ENCODE peak calls at places on chromosome 21, in eight cellular contexts. One of them, this sample, is unnamed.

GRCh38 chr21:45973475-45974072 is 8.0 kb upstream of the COL6A1 start:
- DNase-seq in EL: peak
- DNase-seq in BE2C: peak
- DNase-seq in activated naive CD8-positive, alpha-beta T cell treated with anti-CD3 and anti-CD28 coated beads for 36 hours: peak
- DNase-seq in stimulated activated naive CD8-positive, alpha-beta T cell treated with anti-CD3 and anti-CD28 coated beads, Interleukin-15, Interleukin-2, amounts not matched to agents 100 U/mL and 50 U/mL, for 24 hours: peak
- DNase-seq in HFFc6: peak
- DNase-seq in type B pancreatic cell: no peak
- DNase-seq in HS-5: peak
- DNase-seq in this sample: peak

GRCh38 chr21:35509004-35509704 is 460.1 kb upstream of the RUNX1 start:
- DNase-seq in EL: no peak
- DNase-seq in BE2C: no peak
- DNase-seq in activated naive CD8-positive, alpha-beta T cell treated with anti-CD3 and anti-CD28 coated beads for 36 hours: no peak
- DNase-seq in stimulated activated naive CD8-positive, alpha-beta T cell treated with anti-CD3 and anti-CD28 coated beads, Interleukin-15, Interleukin-2, amounts not matched to agents 100 U/mL and 50 U/mL, for 24 hours: no peak
- DNase-seq in HFFc6: no peak
- DNase-seq in type B pancreatic cell: no peak
- DNase-seq in HS-5: no peak
- DNase-seq in this sample: no peak

GRCh38 chr21:37119421-37120218 is 46.6 kb downstream of the TTC3 start:
- DNase-seq in EL: no peak
- DNase-seq in BE2C: no peak
- DNase-seq in activated naive CD8-positive, alpha-beta T cell treated with anti-CD3 and anti-CD28 coated beads for 36 hours: peak
- DNase-seq in stimulated activated naive CD8-positive, alpha-beta T cell treated with anti-CD3 and anti-CD28 coated beads, Interleukin-15, Interleukin-2, amounts not matched to agents 100 U/mL and 50 U/mL, for 24 hours: no peak
- DNase-seq in HFFc6: no peak
- DNase-seq in type B pancreatic cell: no peak
- DNase-seq in HS-5: no peak
- DNase-seq in this sample: no peak

GRCh38 chr21:16588433-16588860 is 858.7 kb downstream of the USP25 start:
- DNase-seq in EL: peak
- DNase-seq in BE2C: peak
- DNase-seq in activated naive CD8-positive, alpha-beta T cell treated with anti-CD3 and anti-CD28 coated beads for 36 hours: no peak
- DNase-seq in stimulated activated naive CD8-positive, alpha-beta T cell treated with anti-CD3 and anti-CD28 coated beads, Interleukin-15, Interleukin-2, amounts not matched to agents 100 U/mL and 50 U/mL, for 24 hours: no peak
- DNase-seq in HFFc6: peak
- DNase-seq in type B pancreatic cell: peak
- DNase-seq in HS-5: no peak
- DNase-seq in this sample: peak

GRCh38 chr21:38958940-38959685 is 153.4 kb downstream of the ETS2 start:
- DNase-seq in EL: peak
- DNase-seq in BE2C: no peak
- DNase-seq in activated naive CD8-positive, alpha-beta T cell treated with anti-CD3 and anti-CD28 coated beads for 36 hours: no peak
- DNase-seq in stimulated activated naive CD8-positive, alpha-beta T cell treated with anti-CD3 and anti-CD28 coated beads, Interleukin-15, Interleukin-2, amounts not matched to agents 100 U/mL and 50 U/mL, for 24 hours: no peak
- DNase-seq in HFFc6: peak
- DNase-seq in type B pancreatic cell: no peak
- DNase-seq in HS-5: peak
- DNase-seq in this sample: peak

GRCh38 chr21:46645840-46646239 is 10.4 kb downstream of the PRMT2 start:
- DNase-seq in EL: no peak
- DNase-seq in BE2C: no peak
- DNase-seq in activated naive CD8-positive, alpha-beta T cell treated with anti-CD3 and anti-CD28 coated beads for 36 hours: no peak
- DNase-seq in stimulated activated naive CD8-positive, alpha-beta T cell treated with anti-CD3 and anti-CD28 coated beads, Interleukin-15, Interleukin-2, amounts not matched to agents 100 U/mL and 50 U/mL, for 24 hours: no peak
- DNase-seq in HFFc6: no peak
- DNase-seq in type B pancreatic cell: no peak
- DNase-seq in HS-5: no peak
- DNase-seq in this sample: no peak

GRCh38 chr21:39562791-39563770 is 49.7 kb upstream of the B3GALT5 start:
- DNase-seq in EL: no peak
- DNase-seq in BE2C: no peak
- DNase-seq in activated naive CD8-positive, alpha-beta T cell treated with anti-CD3 and anti-CD28 coated beads for 36 hours: no peak
- DNase-seq in stimulated activated naive CD8-positive, alpha-beta T cell treated with anti-CD3 and anti-CD28 coated beads, Interleukin-15, Interleukin-2, amounts not matched to agents 100 U/mL and 50 U/mL, for 24 hours: no peak
- DNase-seq in HFFc6: no peak
- DNase-seq in type B pancreatic cell: no peak
- DNase-seq in HS-5: no peak
- DNase-seq in this sample: no peak

GRCh38 chr21:45766501-45766900 is 123.0 kb downstream of the PCBP3 start:
- DNase-seq in EL: no peak
- DNase-seq in BE2C: no peak
- DNase-seq in activated naive CD8-positive, alpha-beta T cell treated with anti-CD3 and anti-CD28 coated beads for 36 hours: no peak
- DNase-seq in stimulated activated naive CD8-positive, alpha-beta T cell treated with anti-CD3 and anti-CD28 coated beads, Interleukin-15, Interleukin-2, amounts not matched to agents 100 U/mL and 50 U/mL, for 24 hours: no peak
- DNase-seq in HFFc6: no peak
- DNase-seq in type B pancreatic cell: no peak
- DNase-seq in HS-5: no peak
- DNase-seq in this sample: no peak

GRCh38 chr21:45534591-45535331 is 7.5 kb downstream of the SLC19A1 start:
- DNase-seq in EL: no peak
- DNase-seq in BE2C: peak
- DNase-seq in activated naive CD8-positive, alpha-beta T cell treated with anti-CD3 and anti-CD28 coated beads for 36 hours: no peak
- DNase-seq in stimulated activated naive CD8-positive, alpha-beta T cell treated with anti-CD3 and anti-CD28 coated beads, Interleukin-15, Interleukin-2, amounts not matched to agents 100 U/mL and 50 U/mL, for 24 hours: no peak
- DNase-seq in HFFc6: no peak
- DNase-seq in type B pancreatic cell: peak
- DNase-seq in HS-5: no peak
- DNase-seq in this sample: no peak

GRCh38 chr21:44872568-44873355 is 728 bp downstream of the PTTG1IP start:
- DNase-seq in EL: peak
- DNase-seq in BE2C: no peak
- DNase-seq in activated naive CD8-positive, alpha-beta T cell treated with anti-CD3 and anti-CD28 coated beads for 36 hours: peak
- DNase-seq in stimulated activated naive CD8-positive, alpha-beta T cell treated with anti-CD3 and anti-CD28 coated beads, Interleukin-15, Interleukin-2, amounts not matched to agents 100 U/mL and 50 U/mL, for 24 hours: peak
- DNase-seq in HFFc6: peak
- DNase-seq in type B pancreatic cell: no peak
- DNase-seq in HS-5: no peak
- DNase-seq in this sample: no peak

GRCh38 chr21:33815153-33815707 is 100.4 kb downstream of the ATP5PO start:
- DNase-seq in EL: no peak
- DNase-seq in BE2C: no peak
- DNase-seq in activated naive CD8-positive, alpha-beta T cell treated with anti-CD3 and anti-CD28 coated beads for 36 hours: no peak
- DNase-seq in stimulated activated naive CD8-positive, alpha-beta T cell treated with anti-CD3 and anti-CD28 coated beads, Interleukin-15, Interleukin-2, amounts not matched to agents 100 U/mL and 50 U/mL, for 24 hours: no peak
- DNase-seq in HFFc6: no peak
- DNase-seq in type B pancreatic cell: no peak
- DNase-seq in HS-5: no peak
- DNase-seq in this sample: no peak

GRCh38 chr21:43712268-43712942 is 6.5 kb upstream of the PDXK start:
- DNase-seq in EL: peak
- DNase-seq in BE2C: no peak
- DNase-seq in activated naive CD8-positive, alpha-beta T cell treated with anti-CD3 and anti-CD28 coated beads for 36 hours: no peak
- DNase-seq in stimulated activated naive CD8-positive, alpha-beta T cell treated with anti-CD3 and anti-CD28 coated beads, Interleukin-15, Interleukin-2, amounts not matched to agents 100 U/mL and 50 U/mL, for 24 hours: no peak
- DNase-seq in HFFc6: peak
- DNase-seq in type B pancreatic cell: no peak
- DNase-seq in HS-5: no peak
- DNase-seq in this sample: peak

GRCh38 chr21:46545911-46546310 is 59.0 kb downstream of the S100B start:
- DNase-seq in EL: no peak
- DNase-seq in BE2C: no peak
- DNase-seq in activated naive CD8-positive, alpha-beta T cell treated with anti-CD3 and anti-CD28 coated beads for 36 hours: no peak
- DNase-seq in stimulated activated naive CD8-positive, alpha-beta T cell treated with anti-CD3 and anti-CD28 coated beads, Interleukin-15, Interleukin-2, amounts not matched to agents 100 U/mL and 50 U/mL, for 24 hours: no peak
- DNase-seq in HFFc6: no peak
- DNase-seq in type B pancreatic cell: no peak
- DNase-seq in HS-5: no peak
- DNase-seq in this sample: no peak

GRCh38 chr21:31731802-31732537 is at the start of gene SCAF4:
- DNase-seq in EL: peak
- DNase-seq in BE2C: peak
- DNase-seq in activated naive CD8-positive, alpha-beta T cell treated with anti-CD3 and anti-CD28 coated beads for 36 hours: peak
- DNase-seq in stimulated activated naive CD8-positive, alpha-beta T cell treated with anti-CD3 and anti-CD28 coated beads, Interleukin-15, Interleukin-2, amounts not matched to agents 100 U/mL and 50 U/mL, for 24 hours: peak
- DNase-seq in HFFc6: peak
- DNase-seq in type B pancreatic cell: peak
- DNase-seq in HS-5: peak
- DNase-seq in this sample: peak

GRCh38 chr21:44576025-44576420 is 2.5 kb downstream of the KRTAP10-4 start:
- DNase-seq in EL: no peak
- DNase-seq in BE2C: no peak
- DNase-seq in activated naive CD8-positive, alpha-beta T cell treated with anti-CD3 and anti-CD28 coated beads for 36 hours: no peak
- DNase-seq in stimulated activated naive CD8-positive, alpha-beta T cell treated with anti-CD3 and anti-CD28 coated beads, Interleukin-15, Interleukin-2, amounts not matched to agents 100 U/mL and 50 U/mL, for 24 hours: no peak
- DNase-seq in HFFc6: no peak
- DNase-seq in type B pancreatic cell: no peak
- DNase-seq in HS-5: no peak
- DNase-seq in this sample: no peak

GRCh38 chr21:17527711-17528110 is 14.9 kb downstream of the CXADR start:
- DNase-seq in EL: no peak
- DNase-seq in BE2C: no peak
- DNase-seq in activated naive CD8-positive, alpha-beta T cell treated with anti-CD3 and anti-CD28 coated beads for 36 hours: no peak
- DNase-seq in stimulated activated naive CD8-positive, alpha-beta T cell treated with anti-CD3 and anti-CD28 coated beads, Interleukin-15, Interleukin-2, amounts not matched to agents 100 U/mL and 50 U/mL, for 24 hours: no peak
- DNase-seq in HFFc6: no peak
- DNase-seq in type B pancreatic cell: no peak
- DNase-seq in HS-5: no peak
- DNase-seq in this sample: no peak

GRCh38 chr21:39071623-39072214 is 111.5 kb downstream of the PSMG1 start:
- DNase-seq in EL: peak
- DNase-seq in BE2C: no peak
- DNase-seq in activated naive CD8-positive, alpha-beta T cell treated with anti-CD3 and anti-CD28 coated beads for 36 hours: no peak
- DNase-seq in stimulated activated naive CD8-positive, alpha-beta T cell treated with anti-CD3 and anti-CD28 coated beads, Interleukin-15, Interleukin-2, amounts not matched to agents 100 U/mL and 50 U/mL, for 24 hours: no peak
- DNase-seq in HFFc6: peak
- DNase-seq in type B pancreatic cell: no peak
- DNase-seq in HS-5: no peak
- DNase-seq in this sample: peak

GRCh38 chr21:42041246-42041645 is 29.9 kb upstream of the UMODL1 start:
- DNase-seq in EL: no peak
- DNase-seq in BE2C: no peak
- DNase-seq in activated naive CD8-positive, alpha-beta T cell treated with anti-CD3 and anti-CD28 coated beads for 36 hours: no peak
- DNase-seq in stimulated activated naive CD8-positive, alpha-beta T cell treated with anti-CD3 and anti-CD28 coated beads, Interleukin-15, Interleukin-2, amounts not matched to agents 100 U/mL and 50 U/mL, for 24 hours: no peak
- DNase-seq in HFFc6: no peak
- DNase-seq in type B pancreatic cell: no peak
- DNase-seq in HS-5: no peak
- DNase-seq in this sample: no peak

GRCh38 chr21:38623552-38623951 is 125.3 kb upstream of the ERG start:
- DNase-seq in EL: no peak
- DNase-seq in BE2C: no peak
- DNase-seq in activated naive CD8-positive, alpha-beta T cell treated with anti-CD3 and anti-CD28 coated beads for 36 hours: no peak
- DNase-seq in stimulated activated naive CD8-positive, alpha-beta T cell treated with anti-CD3 and anti-CD28 coated beads, Interleukin-15, Interleukin-2, amounts not matched to agents 100 U/mL and 50 U/mL, for 24 hours: no peak
- DNase-seq in HFFc6: no peak
- DNase-seq in type B pancreatic cell: no peak
- DNase-seq in HS-5: no peak
- DNase-seq in this sample: no peak

GRCh38 chr21:37580690-37581089 is 214.1 kb downstream of the DYRK1A start:
- DNase-seq in EL: no peak
- DNase-seq in BE2C: no peak
- DNase-seq in activated naive CD8-positive, alpha-beta T cell treated with anti-CD3 and anti-CD28 coated beads for 36 hours: no peak
- DNase-seq in stimulated activated naive CD8-positive, alpha-beta T cell treated with anti-CD3 and anti-CD28 coated beads, Interleukin-15, Interleukin-2, amounts not matched to agents 100 U/mL and 50 U/mL, for 24 hours: no peak
- DNase-seq in HFFc6: no peak
- DNase-seq in type B pancreatic cell: no peak
- DNase-seq in HS-5: no peak
- DNase-seq in this sample: no peak

GRCh38 chr21:36113647-36114428 is 21.0 kb upstream of the CBR3 start:
- DNase-seq in EL: no peak
- DNase-seq in BE2C: no peak
- DNase-seq in activated naive CD8-positive, alpha-beta T cell treated with anti-CD3 and anti-CD28 coated beads for 36 hours: no peak
- DNase-seq in stimulated activated naive CD8-positive, alpha-beta T cell treated with anti-CD3 and anti-CD28 coated beads, Interleukin-15, Interleukin-2, amounts not matched to agents 100 U/mL and 50 U/mL, for 24 hours: peak
- DNase-seq in HFFc6: no peak
- DNase-seq in type B pancreatic cell: no peak
- DNase-seq in HS-5: no peak
- DNase-seq in this sample: no peak

GRCh38 chr21:42154237-42155044 is 64.5 kb upstream of the ABCG1 start:
- DNase-seq in EL: no peak
- DNase-seq in BE2C: no peak
- DNase-seq in activated naive CD8-positive, alpha-beta T cell treated with anti-CD3 and anti-CD28 coated beads for 36 hours: no peak
- DNase-seq in stimulated activated naive CD8-positive, alpha-beta T cell treated with anti-CD3 and anti-CD28 coated beads, Interleukin-15, Interleukin-2, amounts not matched to agents 100 U/mL and 50 U/mL, for 24 hours: no peak
- DNase-seq in HFFc6: no peak
- DNase-seq in type B pancreatic cell: no peak
- DNase-seq in HS-5: no peak
- DNase-seq in this sample: no peak

GRCh38 chr21:42565886-42566523 is 52.4 kb downstream of the SLC37A1 start:
- DNase-seq in EL: no peak
- DNase-seq in BE2C: no peak
- DNase-seq in activated naive CD8-positive, alpha-beta T cell treated with anti-CD3 and anti-CD28 coated beads for 36 hours: no peak
- DNase-seq in stimulated activated naive CD8-positive, alpha-beta T cell treated with anti-CD3 and anti-CD28 coated beads, Interleukin-15, Interleukin-2, amounts not matched to agents 100 U/mL and 50 U/mL, for 24 hours: no peak
- DNase-seq in HFFc6: no peak
- DNase-seq in type B pancreatic cell: no peak
- DNase-seq in HS-5: no peak
- DNase-seq in this sample: no peak

GRCh38 chr21:46613391-46613790 is 8.5 kb upstream of the S100B start:
- DNase-seq in EL: no peak
- DNase-seq in BE2C: no peak
- DNase-seq in activated naive CD8-positive, alpha-beta T cell treated with anti-CD3 and anti-CD28 coated beads for 36 hours: no peak
- DNase-seq in stimulated activated naive CD8-positive, alpha-beta T cell treated with anti-CD3 and anti-CD28 coated beads, Interleukin-15, Interleukin-2, amounts not matched to agents 100 U/mL and 50 U/mL, for 24 hours: no peak
- DNase-seq in HFFc6: no peak
- DNase-seq in type B pancreatic cell: no peak
- DNase-seq in HS-5: no peak
- DNase-seq in this sample: no peak

GRCh38 chr21:44427241-44428120 is 27.8 kb upstream of the LRRC3 start:
- DNase-seq in EL: no peak
- DNase-seq in BE2C: no peak
- DNase-seq in activated naive CD8-positive, alpha-beta T cell treated with anti-CD3 and anti-CD28 coated beads for 36 hours: no peak
- DNase-seq in stimulated activated naive CD8-positive, alpha-beta T cell treated with anti-CD3 and anti-CD28 coated beads, Interleukin-15, Interleukin-2, amounts not matched to agents 100 U/mL and 50 U/mL, for 24 hours: no peak
- DNase-seq in HFFc6: no peak
- DNase-seq in type B pancreatic cell: peak
- DNase-seq in HS-5: no peak
- DNase-seq in this sample: no peak

GRCh38 chr21:41361053-41361785 is 608 bp upstream of the MX2 start:
- DNase-seq in EL: no peak
- DNase-seq in BE2C: no peak
- DNase-seq in activated naive CD8-positive, alpha-beta T cell treated with anti-CD3 and anti-CD28 coated beads for 36 hours: no peak
- DNase-seq in stimulated activated naive CD8-positive, alpha-beta T cell treated with anti-CD3 and anti-CD28 coated beads, Interleukin-15, Interleukin-2, amounts not matched to agents 100 U/mL and 50 U/mL, for 24 hours: no peak
- DNase-seq in HFFc6: no peak
- DNase-seq in type B pancreatic cell: no peak
- DNase-seq in HS-5: no peak
- DNase-seq in this sample: no peak

GRCh38 chr21:46286668-46286982 is 483 bp downstream of the YBEY start:
- DNase-seq in EL: no peak
- DNase-seq in BE2C: no peak
- DNase-seq in activated naive CD8-positive, alpha-beta T cell treated with anti-CD3 and anti-CD28 coated beads for 36 hours: no peak
- DNase-seq in stimulated activated naive CD8-positive, alpha-beta T cell treated with anti-CD3 and anti-CD28 coated beads, Interleukin-15, Interleukin-2, amounts not matched to agents 100 U/mL and 50 U/mL, for 24 hours: no peak
- DNase-seq in HFFc6: no peak
- DNase-seq in type B pancreatic cell: no peak
- DNase-seq in HS-5: no peak
- DNase-seq in this sample: peak

GRCh38 chr21:25493722-25494121 is 113.6 kb downstream of the MRPL39 start:
- DNase-seq in EL: no peak
- DNase-seq in BE2C: no peak
- DNase-seq in activated naive CD8-positive, alpha-beta T cell treated with anti-CD3 and anti-CD28 coated beads for 36 hours: no peak
- DNase-seq in stimulated activated naive CD8-positive, alpha-beta T cell treated with anti-CD3 and anti-CD28 coated beads, Interleukin-15, Interleukin-2, amounts not matched to agents 100 U/mL and 50 U/mL, for 24 hours: no peak
- DNase-seq in HFFc6: no peak
- DNase-seq in type B pancreatic cell: no peak
- DNase-seq in HS-5: no peak
- DNase-seq in this sample: no peak

GRCh38 chr21:44348861-44349260 is 4.6 kb upstream of the TRPM2 start:
- DNase-seq in EL: no peak
- DNase-seq in BE2C: no peak
- DNase-seq in activated naive CD8-positive, alpha-beta T cell treated with anti-CD3 and anti-CD28 coated beads for 36 hours: no peak
- DNase-seq in stimulated activated naive CD8-positive, alpha-beta T cell treated with anti-CD3 and anti-CD28 coated beads, Interleukin-15, Interleukin-2, amounts not matched to agents 100 U/mL and 50 U/mL, for 24 hours: no peak
- DNase-seq in HFFc6: no peak
- DNase-seq in type B pancreatic cell: peak
- DNase-seq in HS-5: no peak
- DNase-seq in this sample: no peak

GRCh38 chr21:44985441-44986401 is 45.9 kb downstream of the SLX9 start:
- DNase-seq in EL: no peak
- DNase-seq in BE2C: peak
- DNase-seq in activated naive CD8-positive, alpha-beta T cell treated with anti-CD3 and anti-CD28 coated beads for 36 hours: no peak
- DNase-seq in stimulated activated naive CD8-positive, alpha-beta T cell treated with anti-CD3 and anti-CD28 coated beads, Interleukin-15, Interleukin-2, amounts not matched to agents 100 U/mL and 50 U/mL, for 24 hours: no peak
- DNase-seq in HFFc6: no peak
- DNase-seq in type B pancreatic cell: no peak
- DNase-seq in HS-5: no peak
- DNase-seq in this sample: no peak

GRCh38 chr21:44285547-44285992 is at the start of gene AIRE:
- DNase-seq in EL: peak
- DNase-seq in BE2C: peak
- DNase-seq in activated naive CD8-positive, alpha-beta T cell treated with anti-CD3 and anti-CD28 coated beads for 36 hours: no peak
- DNase-seq in stimulated activated naive CD8-positive, alpha-beta T cell treated with anti-CD3 and anti-CD28 coated beads, Interleukin-15, Interleukin-2, amounts not matched to agents 100 U/mL and 50 U/mL, for 24 hours: no peak
- DNase-seq in HFFc6: peak
- DNase-seq in type B pancreatic cell: no peak
- DNase-seq in HS-5: no peak
- DNase-seq in this sample: peak

GRCh38 chr21:42456457-42456856 is 39.6 kb downstream of the RSPH1 start:
- DNase-seq in EL: no peak
- DNase-seq in BE2C: no peak
- DNase-seq in activated naive CD8-positive, alpha-beta T cell treated with anti-CD3 and anti-CD28 coated beads for 36 hours: peak
- DNase-seq in stimulated activated naive CD8-positive, alpha-beta T cell treated with anti-CD3 and anti-CD28 coated beads, Interleukin-15, Interleukin-2, amounts not matched to agents 100 U/mL and 50 U/mL, for 24 hours: peak
- DNase-seq in HFFc6: no peak
- DNase-seq in type B pancreatic cell: no peak
- DNase-seq in HS-5: no peak
- DNase-seq in this sample: no peak

GRCh38 chr21:45142469-45142868 is 68.1 kb downstream of the ADARB1 start:
- DNase-seq in EL: peak
- DNase-seq in BE2C: peak
- DNase-seq in activated naive CD8-positive, alpha-beta T cell treated with anti-CD3 and anti-CD28 coated beads for 36 hours: no peak
- DNase-seq in stimulated activated naive CD8-positive, alpha-beta T cell treated with anti-CD3 and anti-CD28 coated beads, Interleukin-15, Interleukin-2, amounts not matched to agents 100 U/mL and 50 U/mL, for 24 hours: no peak
- DNase-seq in HFFc6: peak
- DNase-seq in type B pancreatic cell: no peak
- DNase-seq in HS-5: no peak
- DNase-seq in this sample: peak